ENCODE peak calls at places on chromosomes 16 and 17, in six cellular contexts. I is H9, V is H1, Y is IMR-90, S is neuronal stem cell, Z is mesenchymal stem cell. K is an unnamed sample.

GRCh38 chr16:83692224-83692623 is 115.6 kb upstream of the HSBP1 start:
- DNase-seq in I (no peak), V (no peak), Y (no peak), S (no peak), Z (no peak), K (no peak)

GRCh38 chr17:49315551-49315951 is 46.5 kb downstream of the ZNF652 start:
- DNase-seq in I (peak), V (peak), Y (peak), S (peak), Z (peak), K (peak)

GRCh38 chr16:74603848-74604247 is 3.1 kb downstream of the GLG1 start:
- DNase-seq in I (no peak), V (no peak), Y (peak), S (no peak), Z (no peak), K (no peak)

GRCh38 chr16:68469728-68470460 is 21.6 kb upstream of the SMPD3 start:
- DNase-seq in I (no peak), V (no peak), Y (no peak), S (no peak), Z (no peak), K (no peak)

GRCh38 chr17:38705803-38706624 is 941 bp downstream of the MLLT6 start:
- DNase-seq in I (peak), V (no peak), Y (no peak), S (peak), Z (peak), K (peak)

GRCh38 chr16:77780378-77780837 is 8.0 kb upstream of the VAT1L start:
- DNase-seq in I (no peak), V (no peak), Y (peak), S (no peak), Z (peak), K (peak)

GRCh38 chr17:64216030-64216384 is 47.1 kb downstream of the TEX2 start:
- DNase-seq in I (no peak), V (no peak), Y (peak), S (no peak), Z (no peak), K (no peak)

GRCh38 chr17:55462234-55462633 is 40.6 kb upstream of the MMD start:
- DNase-seq in I (no peak), V (no peak), Y (no peak), S (no peak), Z (no peak), K (no peak)

GRCh38 chr17:542943-543342 is 171.7 kb downstream of the VPS53 start:
- DNase-seq in I (no peak), V (no peak), Y (no peak), S (no peak), Z (no peak), K (no peak)

GRCh38 chr17:28030386-28030785 is 12.1 kb upstream of the NLK start:
- DNase-seq in I (no peak), V (no peak), Y (no peak), S (no peak), Z (no peak), K (no peak)

GRCh38 chr17:17570207-17570797 is 21.2 kb downstream of the PEMT start:
- DNase-seq in I (peak), V (no peak), Y (peak), S (no peak), Z (peak), K (peak)

DNA sequence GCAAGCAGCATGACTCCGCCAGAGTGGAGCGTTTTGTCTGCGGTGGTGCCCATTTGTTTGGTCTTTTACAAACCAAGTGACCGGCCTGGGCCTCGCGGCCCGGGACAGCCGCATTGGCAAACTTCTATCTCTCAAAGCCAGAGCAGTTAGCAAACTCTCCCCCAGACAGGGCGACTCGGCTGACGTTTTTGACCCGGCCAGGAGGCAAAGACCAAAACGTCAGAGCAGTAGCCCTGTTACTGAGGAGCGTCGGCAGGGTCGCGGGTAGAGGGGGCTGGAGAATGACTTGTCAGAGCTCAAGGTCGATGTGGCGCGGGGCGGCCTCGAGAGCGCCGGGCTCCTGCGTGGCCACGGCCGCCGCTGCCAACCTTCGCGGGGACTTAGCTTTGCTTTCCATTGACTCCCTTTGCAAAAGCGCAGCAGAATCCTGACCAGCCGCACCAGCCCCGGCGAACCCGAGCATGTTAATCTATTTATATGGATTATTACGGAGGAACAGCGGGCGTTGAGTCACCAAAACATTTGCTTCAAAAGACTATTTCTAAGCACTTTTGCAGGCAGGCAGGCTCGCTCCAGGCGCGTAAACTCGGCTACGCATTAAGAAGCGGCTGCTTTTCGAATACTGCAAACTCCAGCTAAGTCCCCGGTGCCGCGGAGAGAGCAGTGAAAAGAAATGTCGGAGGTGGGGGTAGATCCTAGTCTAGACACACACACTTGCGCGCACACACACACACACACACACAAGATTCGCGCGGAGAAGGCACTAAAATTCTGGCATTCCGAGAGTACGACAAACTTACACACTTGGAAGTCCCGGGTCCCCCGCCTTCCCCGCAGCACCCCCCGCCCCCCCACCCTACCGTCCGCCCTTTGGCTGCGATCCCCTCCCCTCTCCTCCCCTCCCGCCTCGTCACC is 600 bp upstream of the SOX9 start:
- DNase-seq in I (peak), V (no peak), Y (peak), S (no peak), Z (peak), K (peak)
- H3K18ac ChIP-seq in I (no peak), V (no peak), Y (peak), S (peak), Z (peak), K (no peak)

GRCh38 chr17:8161289-8162231 is 1.2 kb downstream of the VAMP2 start:
- DNase-seq in I (peak), V (no peak), Y (no peak), S (no peak), Z (no peak), K (no peak)
- H3K23ac ChIP-seq in I (no peak), V (no peak), Y (peak), S (peak), Z (peak), K (peak)

GRCh38 chr17:29386760-29387159 is 3.4 kb upstream of the TAOK1 start:
- DNase-seq in I (no peak), V (no peak), Y (no peak), S (no peak), Z (no peak), K (no peak)
- H2BK15ac ChIP-seq in I (no peak), V (no peak), Y (no peak), S (no peak), Z (no peak), K (peak)

GRCh38 chr17:58320570-58321323 is 7.8 kb downstream of the TSPOAP1 start:
- DNase-seq in I (no peak), V (no peak), Y (no peak), S (no peak), Z (no peak), K (no peak)

GRCh38 chr17:58321571-58322525 is 6.7 kb downstream of the TSPOAP1 start:
- DNase-seq in I (no peak), V (no peak), Y (no peak), S (no peak), Z (no peak), K (no peak)

GRCh38 chr17:58323420-58324408 is 4.9 kb downstream of the TSPOAP1 start:
- DNase-seq in I (no peak), V (no peak), Y (no peak), S (no peak), Z (no peak), K (no peak)

GRCh38 chr17:58324409-58325288 is 3.9 kb downstream of the TSPOAP1 start:
- DNase-seq in I (no peak), V (no peak), Y (peak), S (no peak), Z (peak), K (peak)

DNA sequence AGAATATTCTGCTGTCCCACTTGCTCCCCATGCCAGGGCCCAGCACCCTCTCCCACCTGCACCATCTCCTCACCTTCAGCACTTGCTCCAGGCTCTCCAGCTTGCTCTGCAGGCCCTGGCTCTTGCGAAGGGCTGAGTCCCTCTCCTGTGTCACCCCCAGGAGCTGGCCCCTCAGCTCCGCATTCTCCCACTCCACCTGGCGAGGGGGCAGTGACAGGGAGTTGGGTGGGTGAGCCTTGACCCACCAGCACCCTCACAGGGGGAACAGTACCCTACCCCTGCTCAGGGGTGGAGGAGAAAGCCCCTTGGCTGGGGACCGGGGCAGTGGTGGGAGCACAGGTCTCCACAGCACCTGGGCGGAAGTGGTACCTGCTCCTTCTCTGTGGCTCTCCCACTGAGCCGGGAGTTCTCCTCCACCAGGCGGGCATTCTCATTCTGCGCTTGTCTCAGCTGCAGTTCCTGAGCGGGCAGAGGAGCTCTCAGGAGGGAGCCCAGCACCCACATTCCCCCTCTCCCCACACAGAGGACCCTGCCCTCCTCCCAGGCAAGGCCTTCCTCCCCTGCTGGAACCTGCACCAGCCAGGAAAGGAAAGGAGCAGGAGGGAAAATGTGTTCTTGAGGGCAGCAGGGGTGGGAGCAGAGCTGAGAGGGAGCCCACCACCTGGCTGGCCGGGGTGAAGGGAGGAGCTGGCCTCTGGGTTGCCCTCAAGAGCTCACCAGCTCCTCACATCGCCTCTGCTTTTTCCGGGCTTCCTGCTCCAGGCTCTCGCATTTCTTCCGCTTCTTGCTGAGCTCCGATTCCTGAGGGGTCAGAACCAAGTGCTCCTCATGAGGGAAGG is 5.8 kb downstream of the TSPOAP1 start:
- DNase-seq in I (no peak), V (no peak), Y (no peak), S (no peak), Z (no peak), K (no peak)
- H3K18ac ChIP-seq in I (no peak), V (no peak), Y (no peak), S (peak), Z (no peak), K (no peak)

GRCh38 chr16:31143036-31143888 is 6.6 kb downstream of the PRSS36 start:
- DNase-seq in I (no peak), V (no peak), Y (no peak), S (no peak), Z (no peak), K (no peak)

GRCh38 chr16:31142109-31143035 is 6.8 kb upstream of the PRSS8 start:
- DNase-seq in I (peak), V (peak), Y (peak), S (peak), Z (peak), K (peak)

GRCh38 chr16:31145398-31145990 is 4.4 kb downstream of the PRSS36 start:
- DNase-seq in I (no peak), V (no peak), Y (no peak), S (no peak), Z (no peak), K (no peak)

GRCh38 chr16:31141489-31142108 is 6.1 kb upstream of the PRSS8 start:
- DNase-seq in I (peak), V (no peak), Y (peak), S (no peak), Z (peak), K (no peak)

DNA sequence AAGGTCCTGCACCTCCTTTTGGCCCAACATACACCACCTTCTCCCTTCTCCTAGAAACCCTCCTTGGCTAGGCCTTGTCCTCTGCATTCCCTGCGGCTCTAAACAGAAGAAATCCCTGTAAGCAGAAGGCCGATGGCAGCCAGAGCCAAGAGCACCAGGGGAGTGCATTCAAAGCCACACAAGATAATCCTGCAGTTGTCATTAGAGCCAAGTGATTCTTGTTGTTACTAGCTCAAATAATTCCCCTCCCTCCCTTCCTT is 6.0 kb downstream of the PRSS36 start:
- DNase-seq in I (no peak), V (no peak), Y (no peak), S (no peak), Z (no peak), K (no peak)
- H3K23ac ChIP-seq in I (no peak), V (no peak), Y (no peak), S (no peak), Z (no peak), K (no peak)

DNA sequence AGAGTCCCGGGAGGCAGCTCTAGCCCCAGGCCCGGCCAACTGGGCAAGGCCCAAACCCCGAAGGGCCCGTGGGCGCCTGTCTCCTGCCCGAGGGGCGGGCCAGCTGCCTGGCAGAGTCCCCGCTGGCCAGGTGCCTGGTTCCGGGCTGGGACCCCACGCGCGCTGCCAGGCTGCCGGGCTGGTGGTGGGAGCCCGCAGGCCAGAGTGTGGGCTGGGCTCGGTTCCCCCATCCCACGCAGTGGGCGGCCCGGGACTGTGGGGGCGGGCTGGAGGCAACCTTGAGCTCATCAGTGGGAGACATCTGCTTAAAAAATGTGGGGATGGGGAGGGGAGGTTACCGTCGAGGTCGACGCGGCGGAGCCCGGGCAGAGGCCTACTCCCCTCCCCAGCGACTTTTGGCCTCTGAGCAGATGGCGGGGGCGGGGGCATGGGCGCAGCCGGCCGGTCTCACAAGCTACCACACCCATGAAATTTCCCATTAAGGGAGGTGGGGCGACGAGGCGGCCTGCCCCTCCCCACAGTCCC is 176.4 kb upstream of the GSE1 start:
- DNase-seq in I (peak), V (peak), Y (no peak), S (no peak), Z (no peak), K (peak)
- H2BK15ac ChIP-seq in I (no peak), V (no peak), Y (no peak), S (peak), Z (peak), K (no peak)